ENCODE peak calls at places on chromosomes 11 and 22, in ten cellular contexts. J is fibroblast of lung, H is ovary, C is small intestine, D is psoas muscle, R is lower lobe of right lung, O is AG04450, Z is pancreas, A is left ventricle myocardium inferior, Q is PC-9. G is an unnamed sample.

GRCh38 chr11:76892305-76892704 is 31.6 kb downstream of the ACER3 start:
- DNase-seq in J (no peak), H (no peak), C (no peak), D (no peak), R (no peak), O (no peak), Z (no peak), A (no peak), Q (no peak), G (no peak)

GRCh38 chr11:20367313-20367948 is 3.9 kb downstream of the HTATIP2 start:
- DNase-seq in J (peak; percentile 85), H (peak; percentile 50), C (peak; percentile 85), D (no peak), R (no peak), O (peak; percentile 58), Z (no peak), A (no peak), Q (peak; percentile 70), G (peak; percentile 66)

GRCh38 chr11:66417000-66417399 is 3.8 kb upstream of the NPAS4 start:
- DNase-seq in J (no peak), H (no peak), C (no peak), D (no peak), R (no peak), O (no peak), Z (no peak), A (no peak), Q (no peak), G (no peak)

GRCh38 chr11:47631473-47631872 is 10.9 kb downstream of the MTCH2 start:
- DNase-seq in J (no peak), H (no peak), C (no peak), D (no peak), R (no peak), O (no peak), Z (no peak), A (no peak), Q (no peak), G (no peak)

GRCh38 chr22:40512426-40513136 is 123.9 kb downstream of the MRTFA start:
- DNase-seq in J (peak; percentile 99), H (no peak), C (no peak), D (no peak), R (no peak), O (peak; percentile 93), Z (no peak), A (no peak), Q (peak; percentile 82), G (no peak)

GRCh38 chr11:34986883-34987525 is 70.6 kb downstream of the PDHX start:
- DNase-seq in J (peak; percentile 23), H (no peak), C (no peak), D (no peak), R (no peak), O (no peak), Z (no peak), A (no peak), Q (no peak), G (no peak)

GRCh38 chr11:27699242-27699925 is 871 bp downstream of the BDNF start:
- DNase-seq in J (peak; percentile 72), H (peak; percentile 26), C (no peak), D (no peak), R (no peak), O (no peak), Z (no peak), A (no peak), Q (no peak), G (no peak)

GRCh38 chr11:80929406-80929805 is 1488.6 kb upstream of the TENM4 start:
- DNase-seq in J (no peak), H (no peak), C (no peak), D (no peak), R (no peak), O (no peak), Z (no peak), A (no peak), Q (no peak), G (no peak)

GRCh38 chr11:74770456-74770855 is 21.8 kb downstream of the RNF169 start:
- DNase-seq in J (peak; percentile 33), H (no peak), C (no peak), D (no peak), R (no peak), O (no peak), Z (no peak), A (no peak), Q (no peak), G (no peak)

GRCh38 chr22:42343551-42344081 is 73.2 kb upstream of the TCF20 start:
- DNase-seq in J (peak; percentile 15), H (peak; percentile 59), C (no peak), D (no peak), R (no peak), O (no peak), Z (no peak), A (no peak), Q (no peak), G (no peak)

GRCh38 chr22:47067331-47067890 is 305.0 kb downstream of the TBC1D22A start:
- DNase-seq in J (no peak), H (no peak), C (no peak), D (no peak), R (no peak), O (no peak), Z (no peak), A (peak; percentile 7), Q (no peak), G (no peak)

GRCh38 chr11:119404872-119405271 is 18.1 kb downstream of the THY1 start:
- DNase-seq in J (peak; percentile 44), H (no peak), C (no peak), D (no peak), R (no peak), O (no peak), Z (no peak), A (no peak), Q (no peak), G (no peak)

GRCh38 chr11:1307998-1308744 is 1.3 kb downstream of the TOLLIP start:
- DNase-seq in J (peak; percentile 15), H (no peak), C (no peak), D (no peak), R (no peak), O (no peak), Z (peak; percentile 50), A (no peak), Q (no peak), G (no peak)

GRCh38 chr11:45384711-45385241 is 98.6 kb upstream of the SYT13 start:
- DNase-seq in J (no peak), H (no peak), C (no peak), D (no peak), R (no peak), O (no peak), Z (no peak), A (no peak), Q (no peak), G (no peak)

GRCh38 chr11:18632841-18633240 is 1.3 kb downstream of the SPTY2D1 start:
- DNase-seq in J (no peak), H (no peak), C (no peak), D (no peak), R (no peak), O (no peak), Z (no peak), A (no peak), Q (no peak), G (no peak)

GRCh38 chr11:83724704-83725114 is 438.5 kb upstream of the CCDC90B start:
- DNase-seq in J (no peak), H (peak; percentile 28), C (peak; percentile 12), D (no peak), R (peak; percentile 45), O (no peak), Z (peak; percentile 71), A (no peak), Q (no peak), G (no peak)
- H3K4me3 ChIP-seq in J (peak overlapping the region; percentile 15), H (peak overlapping the region; percentile 36), C (no peak overlapping the region), D (peak overlapping the region; percentile 51), R (peak overlapping the region; percentile 44), O (no peak overlapping the region), Z (peak overlapping the region; percentile 4), A (peak overlapping the region; percentile 62), Q (no peak overlapping the region), G (peak overlapping the region; percentile 69)

GRCh38 chr11:72741849-72742521 is 10.2 kb downstream of the ARAP1 start:
- DNase-seq in J (no peak), H (no peak), C (no peak), D (peak; percentile 43), R (peak; percentile 60), O (no peak), Z (no peak), A (no peak), Q (peak; percentile 73), G (no peak)
- H3K9me3 ChIP-seq in J (no peaks in the 10 kb centered on the region), H (no peaks in the 10 kb centered on the region), C (no peaks in the 10 kb centered on the region), D (no peaks in the 10 kb centered on the region), R (no peaks in the 10 kb centered on the region), O (no peaks in the 10 kb centered on the region), Z (no peaks in the 10 kb centered on the region), A (no peaks in the 10 kb centered on the region), Q (no peaks in the 10 kb centered on the region), G (no peaks in the 10 kb centered on the region)

GRCh38 chr11:62925745-62926668 is 4.8 kb upstream of the CHRM1 start:
- DNase-seq in J (no peak), H (no peak), C (no peak), D (no peak), R (no peak), O (no peak), Z (no peak), A (no peak), Q (no peak), G (no peak)

GRCh38 chr11:62923634-62924411 is 2.7 kb upstream of the CHRM1 start:
- DNase-seq in J (no peak), H (no peak), C (peak; percentile 15), D (no peak), R (no peak), O (no peak), Z (no peak), A (no peak), Q (peak; percentile 54), G (no peak)

GRCh38 chr11:62926669-62927455 is 5.7 kb upstream of the CHRM1 start:
- DNase-seq in J (no peak), H (no peak), C (no peak), D (no peak), R (no peak), O (no peak), Z (no peak), A (no peak), Q (no peak), G (no peak)

GRCh38 chr11:62922653-62923371 is 1.6 kb upstream of the CHRM1 start:
- DNase-seq in J (no peak), H (no peak), C (no peak), D (peak; percentile 44), R (no peak), O (no peak), Z (no peak), A (no peak), Q (no peak), G (no peak)

GRCh38 chr11:62925308-62925707 is 4.1 kb upstream of the CHRM1 start:
- DNase-seq in J (no peak), H (no peak), C (no peak), D (no peak), R (no peak), O (no peak), Z (no peak), A (no peak), Q (peak; percentile 64), G (no peak)
- H3K4me3 ChIP-seq in J (no peak overlapping the region), H (no peak overlapping the region), C (no peak overlapping the region), D (peak overlapping the region; percentile 58), R (peak overlapping the region; percentile 33), O (no peak overlapping the region), Z (no peak overlapping the region), A (peak overlapping the region; percentile 62), Q (no peak overlapping the region), G (peak overlapping the region; percentile 25)

GRCh38 chr11:29750392-29750791 is 266.4 kb downstream of the KCNA4 start:
- DNase-seq in J (no peak), H (no peak), C (no peak), D (no peak), R (no peak), O (no peak), Z (no peak), A (no peak), Q (no peak), G (no peak)
- H3K9me3 ChIP-seq in J (no peaks in the 10 kb centered on the region), H (no peaks in the 10 kb centered on the region), C (no peaks in the 10 kb centered on the region), D (no peaks in the 10 kb centered on the region), R (no peaks in the 10 kb centered on the region), O (peaks cover under 1% of the 10 kb centered on the region), Z (no peaks in the 10 kb centered on the region), A (no peaks in the 10 kb centered on the region), Q (no peaks in the 10 kb centered on the region), G (no peaks in the 10 kb centered on the region)

GRCh38 chr11:134466909-134467567 is 55.0 kb upstream of the B3GAT1 start:
- DNase-seq in J (no peak), H (no peak), C (peak; percentile 80), D (no peak), R (no peak), O (no peak), Z (no peak), A (no peak), Q (no peak), G (peak; percentile 32)
- H3K4me3 ChIP-seq in J (no peak overlapping the region), H (no peak overlapping the region), C (peak overlapping the region; percentile 40), D (no peak overlapping the region), R (no peak overlapping the region), O (no peak overlapping the region), Z (no peak overlapping the region), A (no peak overlapping the region), Q (no peak overlapping the region), G (no peak overlapping the region)